ENCODE peak calls at places on chromosome 12, in eight cellular contexts. J is stomach, O is suprapubic skin, M is right lobe of liver, I is prostate gland, Y is body of pancreas, N is transverse colon, D is IMR-90. B is an unnamed sample.
A peak's percentile ranks its signal among the peaks of the same experiment; 100 is the strongest.

GRCh38 chr12:63795032-63795687 is 15.5 kb downstream of the RXYLT1 start:
- DNase-seq in J (no peak), O (no peak), M (no peak), I (no peak), Y (no peak), N (no peak), D (no peak), B (no peak)

GRCh38 chr12:132445884-132446471 is 44.0 kb upstream of the FBRSL1 start:
- DNase-seq in J (peak; percentile 64), O (no peak), M (peak; percentile 49), I (peak; percentile 31), Y (peak; percentile 34), N (peak; percentile 67), D (peak; percentile 70), B (peak; percentile 72)

GRCh38 chr12:120971299-120972180 is 6.8 kb upstream of the HNF1A start:
- DNase-seq in J (no peak), O (no peak), M (no peak), I (peak; percentile 28), Y (no peak), N (no peak), D (peak; percentile 63), B (no peak)

GRCh38 chr12:131740626-131741025 is 29.7 kb downstream of the SFSWAP start:
- DNase-seq in J (no peak), O (no peak), M (no peak), I (no peak), Y (no peak), N (no peak), D (no peak), B (no peak)

GRCh38 chr12:109553929-109554500 is 19.3 kb downstream of the MMAB start:
- DNase-seq in J (no peak), O (no peak), M (no peak), I (no peak), Y (no peak), N (no peak), D (no peak), B (no peak)

GRCh38 chr12:68510394-68510793 is 100.3 kb upstream of the RAP1B start:
- DNase-seq in J (no peak), O (no peak), M (no peak), I (no peak), Y (no peak), N (no peak), D (no peak), B (no peak)

GRCh38 chr12:78271546-78271945 is 440.9 kb downstream of the NAV3 start:
- DNase-seq in J (no peak), O (no peak), M (no peak), I (no peak), Y (no peak), N (no peak), D (peak; percentile 10), B (no peak)

GRCh38 chr12:133222211-133222610 is 13.5 kb downstream of the ANHX start:
- DNase-seq in J (no peak), O (no peak), M (no peak), I (no peak), Y (no peak), N (no peak), D (no peak), B (no peak)

GRCh38 chr12:34233618-34234017 is 211.3 kb downstream of the ALG10 start:
- DNase-seq in J (no peak), O (no peak), M (no peak), I (no peak), Y (no peak), N (no peak), D (no peak), B (no peak)

GRCh38 chr12:64671682-64672081 is 61.4 kb downstream of the RASSF3 start:
- DNase-seq in J (no peak), O (no peak), M (no peak), I (no peak), Y (no peak), N (no peak), D (no peak), B (no peak)

GRCh38 chr12:69623970-69624369 is 13.3 kb upstream of the LRRC10 start:
- DNase-seq in J (peak; percentile 97), O (no peak), M (peak; percentile 48), I (no peak), Y (peak; percentile 93), N (no peak), D (peak; percentile 13), B (peak; percentile 78)

GRCh38 chr12:92035477-92035876 is 110.2 kb downstream of the BTG1 start:
- DNase-seq in J (no peak), O (no peak), M (no peak), I (no peak), Y (no peak), N (no peak), D (no peak), B (no peak)

DNA sequence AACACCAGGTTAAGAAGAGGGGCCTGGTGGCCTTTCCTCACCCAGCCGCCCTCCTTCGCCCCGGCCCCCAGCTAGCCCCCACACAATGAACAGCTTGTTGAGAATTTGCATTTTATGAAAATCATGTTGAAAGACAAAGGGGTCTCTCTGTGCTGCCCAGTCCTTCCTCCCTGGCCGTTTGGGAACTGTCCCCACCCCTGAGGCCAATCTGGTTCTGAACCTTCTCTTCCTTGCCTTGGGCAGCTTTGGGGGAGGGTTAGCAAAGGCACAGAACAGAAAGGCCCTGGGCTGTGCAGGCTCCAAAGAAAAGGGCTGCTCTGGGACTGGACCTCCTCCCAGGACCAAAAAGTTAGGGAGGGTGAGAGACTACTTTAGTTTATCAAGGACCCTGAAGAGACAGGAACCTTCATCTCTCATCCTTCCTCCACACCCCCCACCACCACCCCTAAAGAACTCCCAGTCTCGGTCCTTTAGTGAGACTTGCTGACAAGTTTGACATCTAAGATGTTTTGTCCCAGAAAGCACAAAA is 1.3 kb downstream of the TAMALIN start:
- DNase-seq in J (no peak), O (no peak), M (no peak), I (no peak), Y (no peak), N (no peak), D (no peak), B (no peak)
- TF ChIP-seq POLR2A in J (no peak), O (no peak), M (no peak), I (no peak), Y (no peak), N (no peak), D (no peak), B (no peak)

GRCh38 chr12:56477521-56478225 is 9.3 kb downstream of the SPRYD4 start:
- DNase-seq in J (no peak), O (no peak), M (no peak), I (no peak), Y (no peak), N (no peak), D (no peak), B (no peak)

GRCh38 chr12:56476143-56476542 is 7.8 kb downstream of the SPRYD4 start:
- DNase-seq in J (no peak), O (no peak), M (no peak), I (no peak), Y (no peak), N (no peak), D (no peak), B (no peak)

GRCh38 chr12:56469007-56469930 is 891 bp downstream of the SPRYD4 start:
- DNase-seq in J (peak; percentile 32), O (peak; percentile 67), M (peak; percentile 64), I (no peak), Y (peak; percentile 53), N (peak; percentile 44), D (no peak), B (peak; percentile 40)

GRCh38 chr12:56476972-56477432 is 8.6 kb downstream of the SPRYD4 start:
- DNase-seq in J (no peak), O (no peak), M (peak; percentile 84), I (no peak), Y (peak; percentile 97), N (no peak), D (no peak), B (no peak)

GRCh38 chr12:56474389-56474788 is 6.0 kb downstream of the SPRYD4 start:
- DNase-seq in J (no peak), O (no peak), M (no peak), I (no peak), Y (no peak), N (no peak), D (no peak), B (peak; percentile 60)
- TF ChIP-seq POLR2A in J (no peak), O (no peak), M (no peak), I (no peak), Y (no peak), N (no peak), D (no peak), B (no peak)

GRCh38 chr12:27201169-27201568 is 42.9 kb upstream of the STK38L start:
- DNase-seq in J (no peak), O (no peak), M (no peak), I (no peak), Y (no peak), N (no peak), D (no peak), B (no peak)

GRCh38 chr12:27194644-27195043 is 49.4 kb upstream of the STK38L start:
- DNase-seq in J (no peak), O (no peak), M (no peak), I (no peak), Y (no peak), N (no peak), D (no peak), B (no peak)

GRCh38 chr12:27199638-27200300 is 44.3 kb upstream of the STK38L start:
- DNase-seq in J (no peak), O (no peak), M (no peak), I (no peak), Y (no peak), N (no peak), D (no peak), B (no peak)

GRCh38 chr12:27193854-27194544 is 50.1 kb upstream of the STK38L start:
- DNase-seq in J (no peak), O (no peak), M (peak; percentile 58), I (peak; percentile 16), Y (peak; percentile 28), N (peak; percentile 30), D (peak; percentile 86), B (peak; percentile 69)

DNA sequence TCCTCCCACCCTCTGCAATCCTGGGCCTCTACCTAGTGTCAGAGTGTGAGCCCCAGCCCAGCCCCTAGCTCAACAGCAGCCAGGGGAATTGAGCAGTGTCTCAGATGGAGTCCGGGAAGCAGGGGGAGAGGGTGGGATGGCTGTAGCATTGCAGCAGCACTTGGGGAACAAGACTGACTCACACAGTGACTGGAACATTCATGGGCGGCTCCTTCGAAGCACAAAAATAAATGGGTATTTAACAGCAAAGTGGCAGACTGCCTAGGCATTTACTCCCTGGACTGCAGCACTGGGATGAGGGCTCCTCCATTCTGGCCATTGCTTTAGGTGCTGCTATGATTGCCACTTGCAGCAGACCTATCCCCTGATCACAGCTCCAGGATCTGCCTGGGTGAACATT is 46.0 kb upstream of the STK38L start:
- DNase-seq in J (no peak), O (no peak), M (no peak), I (no peak), Y (no peak), N (no peak), D (peak; percentile 70), B (no peak)
- TF ChIP-seq POLR2A in J (no peak), O (no peak), M (no peak), I (no peak), Y (no peak), N (no peak), D (no peak), B (no peak)

DNA sequence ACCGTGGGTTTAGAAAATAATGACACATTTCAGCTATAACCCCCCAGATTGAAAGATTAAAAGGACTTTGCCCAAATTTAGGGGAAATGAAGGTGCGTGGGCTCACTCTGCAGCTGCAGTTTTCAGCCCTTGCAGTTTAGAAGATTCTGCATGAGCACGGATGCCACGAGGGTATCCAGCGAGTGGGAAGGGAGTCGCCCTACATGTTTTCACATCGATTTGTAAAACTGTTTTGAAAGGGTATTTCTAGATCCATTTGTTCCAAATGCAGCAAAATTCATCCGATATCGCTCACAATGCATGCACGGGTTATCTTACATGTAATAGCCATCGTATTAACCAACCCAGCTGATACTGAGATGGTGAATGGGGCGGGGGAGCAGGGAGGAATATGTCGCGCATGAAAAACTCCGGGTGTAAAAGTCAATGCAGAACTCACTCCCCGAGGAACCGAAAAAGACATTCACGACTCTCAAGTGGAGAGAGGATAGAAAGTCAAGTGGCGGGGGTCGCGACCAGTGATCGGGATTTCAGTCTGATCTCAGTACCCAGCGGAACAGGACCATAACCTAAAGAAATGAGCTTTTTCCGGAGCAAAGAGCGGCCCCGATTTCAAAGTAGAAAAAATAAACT is 4.9 kb upstream of the CCND2 start:
- DNase-seq in J (no peak), O (no peak), M (no peak), I (no peak), Y (no peak), N (no peak), D (no peak), B (no peak)
- TF ChIP-seq POLR2A in J (no peak), O (no peak), M (no peak), I (no peak), Y (no peak), N (no peak), D (no peak), B (no peak)

B was measured in heart left ventricle.